ENCODE peak calls at places on chromosomes 11 and 22, in four cellular contexts. Z, U, F and W are unnamed samples.
A peak's percentile ranks its signal among the peaks of the same experiment; 100 is the strongest.

GRCh38 chr22:43953988-43954771 is 1.1 kb upstream of the SAMM50 start:
- DNase-seq in Z (no peak), U (no peak), F (no peak), W (no peak)

GRCh38 chr11:45774023-45774655 is 30.8 kb upstream of the SLC35C1 start:
- DNase-seq in Z (no peak), U (no peak), F (no peak), W (no peak)

GRCh38 chr22:44729391-44730012 is 22.9 kb upstream of the ARHGAP8 start:
- DNase-seq in Z (peak; percentile 35), U (peak; percentile 61), F (peak; percentile 66), W (peak; percentile 61)

GRCh38 chr22:30221121-30221992 is 25.2 kb downstream of the LIF start:
- DNase-seq in Z (no peak), U (no peak), F (no peak), W (no peak)

GRCh38 chr11:335779-336665 is 15.4 kb upstream of the IFITM3 start:
- DNase-seq in Z (no peak), U (no peak), F (no peak), W (no peak)

GRCh38 chr11:35485656-35486318 is 39.6 kb downstream of the PAMR1 start:
- DNase-seq in Z (peak; percentile 85), U (peak; percentile 68), F (peak; percentile 78), W (peak; percentile 78)

GRCh38 chr11:109865558-109866186 is 227.5 kb upstream of the ZC3H12C start:
- DNase-seq in Z (no peak), U (peak; percentile 9), F (no peak), W (no peak)

GRCh38 chr22:27032121-27032761 is 374.9 kb downstream of the MIAT start:
- DNase-seq in Z (no peak), U (peak; percentile 38), F (no peak), W (no peak)

GRCh38 chr11:18705651-18706281 is 7.2 kb downstream of the TMEM86A start:
- DNase-seq in Z (no peak), U (peak; percentile 42), F (no peak), W (no peak)

GRCh38 chr11:120063686-120064340 is 74.1 kb downstream of the TRIM29 start:
- DNase-seq in Z (no peak), U (no peak), F (no peak), W (no peak)

GRCh38 chr11:120908521-120909181 is 115.3 kb upstream of the TBCEL start:
- DNase-seq in Z (no peak), U (no peak), F (no peak), W (no peak)

GRCh38 chr22:40703174-40703573 is 23.9 kb downstream of the MCHR1 start:
- DNase-seq in Z (no peak), U (no peak), F (peak; percentile 6), W (no peak)

GRCh38 chr11:130476200-130476921 is 27.9 kb downstream of the ADAMTS15 start:
- DNase-seq in Z (no peak), U (peak; percentile 57), F (no peak), W (no peak)

GRCh38 chr22:44580756-44581435 is 82.9 kb upstream of the RTL6 start:
- DNase-seq in Z (no peak), U (no peak), F (no peak), W (no peak)

GRCh38 chr11:117016246-117016645 is 82.0 kb downstream of the SIK3 start:
- DNase-seq in Z (no peak), U (no peak), F (no peak), W (no peak)
- H3K4me3 ChIP-seq in Z (no peak overlapping the region), U (no peak overlapping the region), F (no peak overlapping the region), W (no peak overlapping the region)

DNA sequence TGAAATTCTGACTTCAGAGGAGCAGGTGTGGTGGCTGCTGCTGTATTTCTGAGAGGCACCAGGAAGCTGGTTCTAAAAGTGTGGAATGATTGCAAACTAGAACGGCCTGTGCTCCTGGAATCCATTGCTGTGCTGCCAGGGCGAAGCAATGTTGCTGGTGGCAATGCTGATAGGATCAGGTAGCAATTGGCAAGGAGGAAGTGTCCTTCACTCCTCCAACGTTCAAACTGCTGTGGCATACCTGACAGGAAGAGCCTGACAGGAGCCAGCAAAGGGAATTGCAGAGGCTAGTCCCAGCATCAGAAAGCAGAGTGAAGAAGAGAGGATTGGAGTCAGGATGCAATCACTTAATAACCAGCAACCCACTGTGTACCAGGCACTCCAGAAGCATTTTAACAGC is 118.2 kb downstream of the FAR1 start:
- DNase-seq in Z (no peak), U (no peak), F (no peak), W (no peak)
- TF ChIP-seq CTCF in Z (no peak), U (no peak), F (no peak), W (no peak)

DNA sequence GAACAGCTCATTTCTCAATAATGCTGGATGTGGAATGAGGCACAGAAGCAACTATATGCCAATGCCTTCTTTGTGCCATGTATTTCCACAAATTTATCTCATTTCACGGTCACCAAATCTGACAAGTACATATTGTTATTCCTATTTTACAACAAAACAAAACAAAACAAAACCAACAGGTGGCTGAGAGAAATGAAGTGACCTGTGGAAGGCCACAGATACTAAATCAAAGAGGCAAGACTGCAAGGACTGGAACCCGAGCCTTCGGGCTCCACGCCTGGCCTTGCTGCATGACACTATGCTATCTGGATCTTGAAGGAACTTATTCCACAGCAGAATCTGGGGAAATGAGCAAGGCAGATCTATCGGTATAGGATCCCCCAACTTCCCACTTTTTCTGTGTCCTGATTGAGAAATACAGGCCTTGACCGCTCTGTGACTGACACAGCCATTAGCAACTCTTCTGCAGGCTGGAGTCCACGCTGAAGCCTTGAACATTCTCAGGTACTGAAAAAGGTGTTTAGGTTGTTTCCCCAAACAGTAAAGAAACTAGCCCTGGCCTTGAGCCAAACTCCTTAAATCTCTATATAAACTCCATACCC is 241.1 kb upstream of the NARS2 start:
- DNase-seq in Z (no peak), U (no peak), F (no peak), W (no peak)
- H3K4me3 ChIP-seq in Z (no peak overlapping the region), U (no peak overlapping the region), F (no peak overlapping the region), W (no peak overlapping the region)

DNA sequence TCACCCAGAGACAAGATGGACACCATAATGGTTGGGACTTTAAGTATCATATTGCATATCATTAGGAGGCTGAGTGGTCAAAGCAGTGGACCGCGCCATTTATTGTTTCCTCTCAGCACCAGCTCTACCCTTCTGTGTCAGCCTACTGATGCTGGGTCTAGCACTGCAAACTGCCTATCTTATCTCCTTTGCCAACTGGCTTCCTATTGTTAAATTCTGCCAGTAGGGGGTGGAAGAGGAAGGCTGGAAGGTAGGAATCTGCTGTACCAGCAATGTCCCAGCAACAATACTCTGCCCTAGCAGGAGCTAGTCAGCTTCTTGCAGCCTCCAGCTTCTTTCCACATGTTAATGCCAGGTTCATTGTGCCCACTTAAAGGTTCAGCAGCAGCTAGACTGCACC is 367.1 kb upstream of the PDGFD start:
- DNase-seq in Z (no peak), U (no peak), F (peak; percentile 14), W (no peak)
- TF ChIP-seq CTCF in Z (peak; percentile 42), U (no peak), F (peak; percentile 41), W (no peak)

DNA sequence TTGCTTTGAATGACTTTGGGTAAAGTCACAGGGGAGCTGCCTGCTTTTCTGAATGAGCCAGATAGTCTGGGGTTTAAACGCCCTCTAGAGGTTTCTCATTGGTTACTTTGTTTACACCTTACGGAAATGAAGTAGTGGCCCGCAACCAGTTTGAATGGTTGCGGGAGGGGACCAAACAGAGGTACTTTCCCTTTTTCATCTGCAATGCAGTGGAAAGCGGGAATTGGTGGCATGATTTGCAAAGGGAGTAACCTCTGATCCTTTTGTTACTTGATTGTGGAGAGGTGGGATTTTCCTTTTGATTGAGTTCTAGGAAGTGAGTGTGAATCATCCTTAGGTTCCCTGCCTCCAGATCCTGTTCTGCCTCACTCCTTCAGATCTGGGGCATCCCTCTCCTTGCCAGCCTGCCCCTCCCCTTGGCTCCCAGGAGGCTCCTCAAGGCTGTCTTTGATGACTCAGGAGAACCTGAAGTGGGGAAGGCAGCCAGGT is 15.9 kb upstream of the GLYATL1 start:
- DNase-seq in Z (peak; percentile 18), U (no peak), F (peak; percentile 41), W (peak; percentile 56)
- H3K4me3 ChIP-seq in Z (peak overlapping the region; percentile 24), U (no peak overlapping the region), F (no peak overlapping the region), W (peak overlapping the region; percentile 37)

GRCh38 chr22:22878801-22879674 is 8.6 kb upstream of the IGLL5 start:
- DNase-seq in Z (no peak), U (no peak), F (no peak), W (no peak)
- TF ChIP-seq CTCF in Z (no peak), U (no peak), F (no peak), W (no peak)

GRCh38 chr22:17780741-17781318 is 6.6 kb upstream of the BID start:
- DNase-seq in Z (no peak), U (no peak), F (no peak), W (no peak)

GRCh38 chr22:17780116-17780740 is 6.0 kb upstream of the BID start:
- DNase-seq in Z (no peak), U (no peak), F (no peak), W (no peak)

GRCh38 chr22:17782158-17782557 is 7.9 kb upstream of the BID start:
- DNase-seq in Z (no peak), U (no peak), F (no peak), W (no peak)

GRCh38 chr22:17782621-17783020 is 8.4 kb upstream of the BID start:
- DNase-seq in Z (no peak), U (no peak), F (no peak), W (no peak)

GRCh38 chr22:17781319-17782031 is 7.2 kb upstream of the BID start:
- DNase-seq in Z (peak; percentile 81), U (no peak), F (peak; percentile 80), W (peak; percentile 93)
- H3K4me3 ChIP-seq in Z (no peak overlapping the region), U (no peak overlapping the region), F (no peak overlapping the region), W (no peak overlapping the region)

DNA sequence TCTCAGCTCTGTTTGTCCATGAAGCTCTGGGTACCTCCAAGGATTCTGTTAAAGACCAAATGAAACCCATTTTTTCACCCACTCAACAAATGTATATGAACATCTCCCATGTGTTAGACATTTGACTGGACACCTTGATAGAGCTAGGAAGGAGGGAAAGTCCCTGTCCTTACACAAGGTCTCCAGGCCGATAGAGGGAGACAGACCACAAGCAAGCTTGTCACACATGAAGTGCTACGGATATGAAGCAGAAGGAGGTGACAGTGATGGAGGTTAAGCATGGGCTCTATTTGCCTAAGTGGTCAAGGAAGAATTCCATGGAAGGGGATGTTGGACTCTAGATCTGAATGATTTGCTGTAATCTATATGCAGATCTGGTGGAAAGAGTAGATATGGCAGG is 138.5 kb downstream of the MYO18B start:
- DNase-seq in Z (no peak), U (no peak), F (no peak), W (no peak)
- TF ChIP-seq CTCF in Z (no peak), U (peak; percentile 33), F (no peak), W (no peak)

GRCh38 chr11:1868636-1869291 is 15.9 kb downstream of the LSP1 start:
- DNase-seq in Z (no peak), U (peak; percentile 61), F (no peak), W (no peak)
- H3K4me3 ChIP-seq in Z (no peak overlapping the region), U (peak overlapping the region; percentile 51), F (peak overlapping the region; percentile 12), W (no peak overlapping the region)

GRCh38 chr11:86453290-86454030 is 78.8 kb downstream of the CCDC81 start:
- DNase-seq in Z (no peak), U (no peak), F (no peak), W (no peak)
- TF ChIP-seq CTCF in Z (peak; percentile 26), U (no peak), F (peak; percentile 6), W (no peak)